ENCODE peak calls at places on chromosomes 4 and X, in five cellular contexts. C is GM23248, U is H1, B is astrocyte, I is fibroblast of lung. O is an unnamed sample. For H3K27me3 and H3K36me3, the result is how much of the 10 kb centered on the place peaks cover.

GRCh38 chr4:176323511-176324160 is 3.9 kb downstream of the SPCS3 start:
- DNase-seq in C (peak), U (no peak), B (no peak), I (no peak), O (no peak)

GRCh38 chr4:113433536-113434246 is 327.8 kb downstream of the CAMK2D start:
- DNase-seq in C (peak), U (no peak), B (peak), I (peak), O (no peak)

GRCh38 chr4:181077416-181077815 is 1165.8 kb upstream of the TENM3 start:
- DNase-seq in C (no peak), U (no peak), B (no peak), I (no peak), O (no peak)

GRCh38 chr4:24067781-24068193 is 177.9 kb upstream of the PPARGC1A start:
- DNase-seq in C (peak), U (peak), B (peak), I (peak), O (peak)

GRCh38 chrX:50920132-50920531 is 9.6 kb downstream of the BMP15 start:
- DNase-seq in C (peak), U (no peak), B (peak), I (peak), O (no peak)

GRCh38 chr4:70586841-70587240 is 5.2 kb upstream of the AMBN start:
- DNase-seq in C (no peak), U (no peak), B (no peak), I (no peak), O (no peak)

GRCh38 chr4:174794706-174795105 is 34.3 kb downstream of the GLRA3 start:
- DNase-seq in C (no peak), U (no peak), B (no peak), I (no peak), O (no peak)

GRCh38 chr4:11720292-11720691 is 291.6 kb upstream of the HS3ST1 start:
- DNase-seq in C (peak), U (no peak), B (no peak), I (peak), O (no peak)

GRCh38 chrX:119127643-119128042 is at the start of gene KIAA1210:
- DNase-seq in C (no peak), U (no peak), B (no peak), I (no peak), O (no peak)

GRCh38 chr4:101345596-101346311 is 1.6 kb downstream of the PPP3CA start:
- DNase-seq in C (peak), U (no peak), B (no peak), I (peak), O (peak)

GRCh38 chr4:17577660-17578481 is 873 bp downstream of the LAP3 start:
- DNase-seq in C (peak), U (no peak), B (peak), I (peak), O (peak)

GRCh38 chr4:8368998-8369397 is 71.5 kb downstream of the ACOX3 start:
- DNase-seq in C (no peak), U (no peak), B (no peak), I (no peak), O (no peak)

GRCh38 chr4:155548173-155548572 is 118.5 kb upstream of the GUCY1A1 start:
- DNase-seq in C (no peak), U (no peak), B (peak), I (peak), O (no peak)

GRCh38 chr4:95524184-95524583 is 24.6 kb downstream of the UNC5C start:
- DNase-seq in C (no peak), U (no peak), B (no peak), I (no peak), O (no peak)

GRCh38 chr4:53780736-53781400 is 189.6 kb upstream of the LNX1 start:
- DNase-seq in C (peak), U (no peak), B (no peak), I (no peak), O (peak)

GRCh38 chr4:73006286-73006990 is 63.1 kb downstream of the COX18 start:
- DNase-seq in C (no peak), U (no peak), B (no peak), I (no peak), O (no peak)

GRCh38 chr4:173264960-173265281 is 69.2 kb downstream of the HMGB2 start:
- DNase-seq in C (no peak), U (no peak), B (no peak), I (no peak), O (peak)

GRCh38 chr4:185820119-185821028 is 8.4 kb upstream of the SORBS2 start:
- DNase-seq in C (no peak), U (no peak), B (no peak), I (no peak), O (no peak)

GRCh38 chr4:64230709-64231310 is 178.4 kb downstream of the TECRL start:
- DNase-seq in C (peak), U (no peak), B (peak), I (peak), O (no peak)

GRCh38 chr4:185634066-185634652 is 98.9 kb upstream of the PDLIM3 start:
- DNase-seq in C (no peak), U (no peak), B (no peak), I (no peak), O (no peak)

GRCh38 chr4:52202251-52202779 is 151.2 kb downstream of the SPATA18 start:
- DNase-seq in C (no peak), U (no peak), B (no peak), I (no peak), O (peak)

GRCh38 chr4:3623106-3623505 is 90.9 kb upstream of the LRPAP1 start:
- DNase-seq in C (no peak), U (no peak), B (no peak), I (no peak), O (no peak)

GRCh38 chrX:16827225-16827624 is 41.0 kb downstream of the TXLNG start:
- DNase-seq in C (peak), U (no peak), B (peak), I (peak), O (peak)

GRCh38 chr4:185145572-185145971 is 2.5 kb downstream of the SLC25A4 start:
- DNase-seq in C (no peak), U (no peak), B (no peak), I (no peak), O (no peak)

GRCh38 chr4:111506706-111507105 is 638.5 kb upstream of the FAM241A start:
- DNase-seq in C (peak), U (no peak), B (peak), I (peak), O (peak)

GRCh38 chrX:71514367-71515038 is 18.4 kb upstream of the OGT start:
- DNase-seq in C (peak), U (no peak), B (no peak), I (no peak), O (no peak)

GRCh38 chrX:32995427-32995826 is 215.9 kb downstream of the DMD start:
- DNase-seq in C (no peak), U (no peak), B (no peak), I (no peak), O (no peak)

GRCh38 chrX:71809886-71810285 is 46.7 kb downstream of the CXorf49B start:
- DNase-seq in C (peak), U (no peak), B (no peak), I (peak), O (peak)

GRCh38 chr4:165058676-165059075 is 5.0 kb downstream of the TRIM75 start:
- DNase-seq in C (no peak), U (no peak), B (no peak), I (no peak), O (no peak)

GRCh38 chr4:52958232-52958631 is 96.1 kb downstream of the RASL11B start:
- DNase-seq in C (no peak), U (no peak), B (peak), I (no peak), O (no peak)

GRCh38 chr4:73864973-73865372 is 4.2 kb upstream of the CXCL1 start:
- DNase-seq in C (no peak), U (no peak), B (no peak), I (no peak), O (no peak)

GRCh38 chr4:13218316-13218958 is 265.7 kb downstream of the RAB28 start:
- DNase-seq in C (no peak), U (no peak), B (peak), I (peak), O (no peak)

GRCh38 chrX:40127052-40127451 is 29.3 kb upstream of the BCOR start:
- DNase-seq in C (peak), U (no peak), B (no peak), I (no peak), O (peak)

GRCh38 chr4:11529625-11530201 is 101.0 kb upstream of the HS3ST1 start:
- DNase-seq in C (no peak), U (no peak), B (peak), I (peak), O (peak)

GRCh38 chrX:13658602-13659001 is 5.7 kb downstream of the TCEANC start:
- DNase-seq in C (peak), U (no peak), B (no peak), I (peak), O (no peak)

GRCh38 chr4:25779021-25779420 is 83.8 kb downstream of the SEL1L3 start:
- DNase-seq in C (peak), U (no peak), B (peak), I (peak), O (no peak)

GRCh38 chr4:52853351-52853750 is 8.8 kb upstream of the RASL11B start:
- DNase-seq in C (peak), U (no peak), B (peak), I (peak), O (no peak)

GRCh38 chrX:12065251-12065650 is 73.0 kb upstream of the FRMPD4 start:
- DNase-seq in C (peak), U (peak), B (peak), I (peak), O (peak)

GRCh38 chr4:80387390-80388283 is 52.1 kb downstream of the CFAP299 start:
- DNase-seq in C (no peak), U (no peak), B (no peak), I (no peak), O (no peak)
- H3K27me3 ChIP-seq in C (under half), U (under half), B (under half), I (under half), O (under half)

GRCh38 chr4:182895791-182896292 is 21.3 kb downstream of the DCTD start:
- DNase-seq in C (no peak), U (no peak), B (no peak), I (no peak), O (no peak)

GRCh38 chr4:182898479-182898799 is 18.7 kb downstream of the DCTD start:
- DNase-seq in C (no peak), U (no peak), B (no peak), I (no peak), O (no peak)

GRCh38 chr4:182894681-182895275 is 22.4 kb downstream of the DCTD start:
- DNase-seq in C (no peak), U (no peak), B (no peak), I (no peak), O (no peak)

GRCh38 chr4:182896421-182896820 is 20.8 kb downstream of the DCTD start:
- DNase-seq in C (no peak), U (no peak), B (no peak), I (no peak), O (no peak)

DNA sequence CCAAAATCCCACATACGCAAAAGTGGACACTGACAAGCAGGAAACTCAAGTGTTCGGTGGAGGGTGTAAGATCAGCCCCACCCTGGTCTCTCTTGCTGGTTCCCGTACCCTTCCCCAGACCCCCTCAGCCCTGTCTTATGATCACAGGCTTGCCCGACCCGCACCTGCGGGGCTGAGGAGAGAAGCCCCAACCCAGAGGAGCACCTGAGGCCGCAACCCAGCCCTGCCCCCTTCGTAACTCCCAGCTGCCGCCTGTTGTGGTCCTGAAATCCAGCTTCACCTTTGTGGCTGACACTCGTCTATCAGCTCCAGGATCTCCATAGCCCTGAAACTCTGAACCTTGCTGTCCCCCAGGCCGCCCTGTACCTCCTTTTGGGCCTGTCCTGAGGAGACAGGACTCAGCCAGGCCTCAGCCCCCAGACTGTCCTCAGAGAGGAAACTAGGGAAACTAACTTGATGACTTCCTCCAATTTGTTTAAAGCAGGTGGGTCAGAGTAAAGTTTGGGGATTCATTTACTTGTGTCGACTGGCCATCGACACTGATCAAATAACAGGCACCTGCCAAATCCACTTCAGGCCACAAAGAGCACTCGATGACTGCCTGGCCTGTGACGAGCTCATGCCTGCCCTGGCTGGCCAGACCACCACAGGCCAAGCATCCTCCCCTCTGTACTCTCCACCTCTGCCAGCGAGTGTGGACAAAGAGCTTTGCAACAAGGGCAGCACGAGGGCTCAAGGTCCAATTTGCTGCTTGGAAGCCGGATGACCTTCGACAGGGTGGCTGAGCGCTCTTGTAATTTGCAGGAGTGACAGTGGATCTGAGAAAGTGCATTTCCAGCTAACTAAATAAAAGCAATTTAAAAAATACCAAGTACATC is 19.3 kb downstream of the DCTD start:
- DNase-seq in C (no peak), U (no peak), B (no peak), I (no peak), O (no peak)
- H3K36me3 ChIP-seq in C (under half), U (under half), B (under half), I (under half), O (under half)

GRCh38 chrX:56728752-56729151 is 291 bp upstream of the NBDY start:
- DNase-seq in C (peak), U (no peak), B (no peak), I (peak), O (peak)
- H3K4me3 ChIP-seq in C (peak), U (peak), B (peak), I (peak), O (peak)

DNA sequence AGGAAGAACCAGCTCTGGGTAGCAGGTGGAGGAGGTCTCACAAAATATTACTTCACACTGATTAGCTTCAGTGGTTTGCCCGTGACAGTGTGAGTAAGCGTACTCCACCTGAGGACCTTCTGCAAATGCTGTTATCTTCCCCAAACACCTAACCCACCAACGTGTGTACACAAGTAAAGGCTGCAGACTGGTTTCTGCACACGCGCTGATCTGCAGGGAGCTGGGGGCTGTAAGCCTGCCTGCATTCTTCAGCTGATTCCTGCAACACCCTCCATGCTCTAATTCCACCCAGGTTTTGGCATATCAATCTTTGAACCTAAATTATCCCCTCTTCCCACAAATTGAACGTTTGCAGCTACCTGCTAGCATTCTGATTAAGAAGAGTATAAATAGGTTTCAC is 820.2 kb downstream of the TRIML1 start:
- DNase-seq in C (no peak), U (no peak), B (no peak), I (no peak), O (no peak)
- H3K27me3 ChIP-seq in C (under half), U (under half), B (under half), I (under half), O (under half)

DNA sequence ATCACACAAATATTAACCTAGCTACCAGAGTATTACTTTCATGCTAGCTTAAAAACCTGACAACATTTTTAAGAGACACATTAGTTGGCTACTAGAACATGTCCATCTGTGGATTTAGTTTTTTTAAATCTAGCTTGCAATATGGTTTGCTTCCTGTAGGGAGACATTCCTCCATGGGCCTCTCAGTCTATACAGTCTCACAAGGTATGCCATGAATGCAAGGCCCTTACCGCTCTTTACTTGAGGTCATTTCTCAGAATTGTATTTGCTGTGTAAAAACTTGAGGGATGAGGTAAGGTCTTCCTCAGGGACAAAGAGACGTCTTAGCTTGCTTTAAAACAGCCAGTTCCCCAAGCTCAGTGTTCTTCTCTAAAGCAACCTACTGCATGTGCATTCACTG is 26.9 kb downstream of the UBA6 start:
- DNase-seq in C (no peak), U (no peak), B (no peak), I (no peak), O (no peak)
- H3K36me3 ChIP-seq in C (half or more), U (under half), B (under half), I (under half), O (under half)

GRCh38 chrX:2831471-2832228 is 2.9 kb downstream of the GYG2 start:
- DNase-seq in C (no peak), U (no peak), B (no peak), I (no peak), O (no peak)
- H3K4me3 ChIP-seq in C (no peak), U (no peak), B (no peak), I (no peak), O (no peak)

GRCh38 chr4:6148506-6149205 is 51.7 kb downstream of the JAKMIP1 start:
- DNase-seq in C (no peak), U (no peak), B (no peak), I (no peak), O (no peak)

GRCh38 chr4:6153874-6154273 is 46.5 kb downstream of the JAKMIP1 start:
- DNase-seq in C (no peak), U (no peak), B (no peak), I (no peak), O (no peak)

GRCh38 chr4:6152879-6153705 is 47.3 kb downstream of the JAKMIP1 start:
- DNase-seq in C (no peak), U (no peak), B (no peak), I (no peak), O (no peak)

GRCh38 chr4:6147441-6147840 is 52.9 kb downstream of the JAKMIP1 start:
- DNase-seq in C (no peak), U (no peak), B (no peak), I (no peak), O (no peak)

DNA sequence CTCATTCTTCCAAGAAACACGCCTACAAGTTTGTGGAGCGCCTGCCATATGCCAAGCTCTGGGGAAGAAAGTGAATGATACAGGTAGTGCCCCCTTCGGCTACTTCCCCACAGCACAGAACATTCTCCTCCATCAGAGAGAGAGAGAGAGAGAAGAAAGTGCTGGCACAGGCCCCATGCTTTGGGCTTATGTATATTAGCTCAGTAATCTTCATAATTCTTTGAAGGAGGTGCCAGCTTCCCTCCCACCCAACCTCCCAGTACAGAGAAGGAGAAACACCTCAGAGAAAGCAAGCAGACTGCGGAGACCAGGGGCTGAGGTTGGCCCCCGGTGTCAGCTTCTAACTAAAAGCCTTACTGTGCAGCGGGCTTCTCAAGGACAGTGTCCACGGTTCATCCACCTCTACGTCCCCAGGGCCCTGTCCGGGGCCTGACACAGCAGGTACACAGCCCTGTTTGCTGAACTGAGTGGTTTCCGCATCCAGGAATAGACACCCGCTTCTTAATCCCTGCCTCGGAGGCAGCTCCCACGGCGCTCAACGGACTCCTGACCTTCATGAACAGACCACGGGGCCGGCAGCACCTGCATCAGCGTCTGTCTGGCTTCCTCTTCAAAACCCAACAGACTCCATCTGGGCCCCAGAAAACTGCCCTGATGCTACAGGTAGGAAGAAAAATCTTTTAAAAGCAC is 50.2 kb downstream of the JAKMIP1 start:
- DNase-seq in C (no peak), U (no peak), B (no peak), I (no peak), O (no peak)
- H3K27me3 ChIP-seq in C (under half), U (under half), B (under half), I (under half), O (under half)

O was measured in MG63.